ENCODE peak calls at places on chromosome 11, in eight cellular contexts. One of them, this sample, is unnamed.

GRCh38 chr11:74090701-74091100 is 80.1 kb downstream of the C2CD3 start:
- DNase-seq in GM19239: no peak
- DNase-seq in dermis blood vessel endothelial cell: peak; percentile 16
- DNase-seq in dermis microvascular lymphatic vessel endothelial cell: no peak
- DNase-seq in GM20000: no peak
- DNase-seq in iris pigment epithelial cell: peak; percentile 34
- DNase-seq in GM04503: no peak
- DNase-seq in heart left ventricle: no peak
- DNase-seq in this sample: no peak

GRCh38 chr11:94767292-94767690 is 865 bp upstream of the AMOTL1 start:
- DNase-seq in dermis blood vessel endothelial cell: no peak
- DNase-seq in GM20000: no peak
- DNase-seq in GM04503: no peak
- DNase-seq in dermis microvascular lymphatic vessel endothelial cell: no peak
- DNase-seq in heart left ventricle: no peak
- DNase-seq in iris pigment epithelial cell: no peak
- DNase-seq in GM19239: no peak
- DNase-seq in this sample: no peak

GRCh38 chr11:63834532-63835155 is 4.3 kb upstream of the MARK2 start:
- DNase-seq in heart left ventricle: no peak
- DNase-seq in GM20000: no peak
- DNase-seq in dermis blood vessel endothelial cell: no peak
- DNase-seq in GM19239: no peak
- DNase-seq in GM04503: no peak
- DNase-seq in iris pigment epithelial cell: no peak
- DNase-seq in dermis microvascular lymphatic vessel endothelial cell: no peak
- DNase-seq in this sample: no peak

GRCh38 chr11:95682552-95682951 is 107.0 kb downstream of the FAM76B start:
- DNase-seq in GM20000: no peak
- DNase-seq in GM04503: no peak
- DNase-seq in GM19239: no peak
- DNase-seq in dermis microvascular lymphatic vessel endothelial cell: peak; percentile 96
- DNase-seq in heart left ventricle: no peak
- DNase-seq in dermis blood vessel endothelial cell: peak; percentile 92
- DNase-seq in iris pigment epithelial cell: peak; percentile 56
- DNase-seq in this sample: peak; percentile 47

GRCh38 chr11:59207988-59208432 is 4.7 kb downstream of the MPEG1 start:
- DNase-seq in GM19239: no peak
- DNase-seq in heart left ventricle: no peak
- DNase-seq in dermis blood vessel endothelial cell: peak; percentile 73
- DNase-seq in GM20000: peak; percentile 51
- DNase-seq in dermis microvascular lymphatic vessel endothelial cell: peak; percentile 45
- DNase-seq in GM04503: no peak
- DNase-seq in iris pigment epithelial cell: peak; percentile 91
- DNase-seq in this sample: no peak

GRCh38 chr11:3836903-3837302 is 3.9 kb downstream of the RHOG start:
- DNase-seq in GM04503: no peak
- DNase-seq in dermis blood vessel endothelial cell: no peak
- DNase-seq in GM19239: no peak
- DNase-seq in heart left ventricle: peak; percentile 84
- DNase-seq in GM20000: peak; percentile 45
- DNase-seq in iris pigment epithelial cell: no peak
- DNase-seq in dermis microvascular lymphatic vessel endothelial cell: no peak
- DNase-seq in this sample: no peak

GRCh38 chr11:43784866-43785265 is 95.8 kb upstream of the ALKBH3 start:
- DNase-seq in heart left ventricle: no peak
- DNase-seq in iris pigment epithelial cell: peak; percentile 42
- DNase-seq in dermis blood vessel endothelial cell: no peak
- DNase-seq in dermis microvascular lymphatic vessel endothelial cell: no peak
- DNase-seq in GM04503: no peak
- DNase-seq in GM20000: no peak
- DNase-seq in GM19239: no peak
- DNase-seq in this sample: no peak

GRCh38 chr11:69588270-69588669 is 52.7 kb upstream of the CCND1 start:
- DNase-seq in dermis blood vessel endothelial cell: peak; percentile 81
- DNase-seq in GM20000: no peak
- DNase-seq in iris pigment epithelial cell: peak; percentile 90
- DNase-seq in dermis microvascular lymphatic vessel endothelial cell: peak; percentile 68
- DNase-seq in heart left ventricle: no peak
- DNase-seq in GM19239: no peak
- DNase-seq in GM04503: peak; percentile 80
- DNase-seq in this sample: no peak

GRCh38 chr11:113274708-113275582 is 39.4 kb upstream of the TTC12 start:
- DNase-seq in GM04503: no peak
- DNase-seq in dermis blood vessel endothelial cell: no peak
- DNase-seq in iris pigment epithelial cell: peak; percentile 17
- DNase-seq in heart left ventricle: no peak
- DNase-seq in dermis microvascular lymphatic vessel endothelial cell: no peak
- DNase-seq in GM20000: no peak
- DNase-seq in GM19239: no peak
- DNase-seq in this sample: no peak

GRCh38 chr11:4092031-4092430 is 2.6 kb upstream of the RRM1 start:
- DNase-seq in dermis blood vessel endothelial cell: no peak
- DNase-seq in dermis microvascular lymphatic vessel endothelial cell: no peak
- DNase-seq in iris pigment epithelial cell: no peak
- DNase-seq in GM20000: no peak
- DNase-seq in GM19239: no peak
- DNase-seq in GM04503: no peak
- DNase-seq in heart left ventricle: no peak
- DNase-seq in this sample: no peak

GRCh38 chr11:47204633-47204989 is 10.2 kb upstream of the DDB2 start:
- DNase-seq in heart left ventricle: no peak
- DNase-seq in dermis microvascular lymphatic vessel endothelial cell: no peak
- DNase-seq in GM04503: peak; percentile 44
- DNase-seq in GM20000: no peak
- DNase-seq in iris pigment epithelial cell: peak; percentile 50
- DNase-seq in dermis blood vessel endothelial cell: no peak
- DNase-seq in GM19239: no peak
- DNase-seq in this sample: no peak

GRCh38 chr11:132126973-132127900 is 756.8 kb downstream of the NTM start:
- DNase-seq in dermis microvascular lymphatic vessel endothelial cell: peak; percentile 14
- DNase-seq in GM04503: peak; percentile 66
- DNase-seq in GM20000: peak; percentile 44
- DNase-seq in dermis blood vessel endothelial cell: peak; percentile 79
- DNase-seq in iris pigment epithelial cell: peak; percentile 87
- DNase-seq in GM19239: peak; percentile 15
- DNase-seq in heart left ventricle: no peak
- DNase-seq in this sample: peak; percentile 33

GRCh38 chr11:8263769-8264410 is at the start of gene LMO1:
- DNase-seq in GM19239: peak; percentile 97
- DNase-seq in heart left ventricle: peak; percentile 87
- DNase-seq in dermis microvascular lymphatic vessel endothelial cell: peak; percentile 46
- DNase-seq in GM20000: peak; percentile 94
- DNase-seq in dermis blood vessel endothelial cell: peak; percentile 87
- DNase-seq in GM04503: no peak
- DNase-seq in iris pigment epithelial cell: peak; percentile 73
- DNase-seq in this sample: peak; percentile 26

GRCh38 chr11:69950120-69950519 is 128.0 kb upstream of the ANO1 start:
- DNase-seq in GM19239: no peak
- DNase-seq in GM04503: no peak
- DNase-seq in GM20000: peak; percentile 44
- DNase-seq in iris pigment epithelial cell: peak; percentile 13
- DNase-seq in dermis microvascular lymphatic vessel endothelial cell: no peak
- DNase-seq in dermis blood vessel endothelial cell: peak; percentile 38
- DNase-seq in heart left ventricle: no peak
- DNase-seq in this sample: no peak

GRCh38 chr11:4672470-4672869 is 25.2 kb downstream of the OR51E2 start:
- DNase-seq in GM04503: no peak
- DNase-seq in dermis blood vessel endothelial cell: no peak
- DNase-seq in GM19239: no peak
- DNase-seq in heart left ventricle: no peak
- DNase-seq in GM20000: no peak
- DNase-seq in dermis microvascular lymphatic vessel endothelial cell: no peak
- DNase-seq in iris pigment epithelial cell: peak; percentile 51
- DNase-seq in this sample: no peak

GRCh38 chr11:9269492-9270030 is 4.4 kb upstream of the DENND5A start:
- DNase-seq in heart left ventricle: no peak
- DNase-seq in iris pigment epithelial cell: no peak
- DNase-seq in dermis blood vessel endothelial cell: no peak
- DNase-seq in GM20000: no peak
- DNase-seq in dermis microvascular lymphatic vessel endothelial cell: no peak
- DNase-seq in GM04503: no peak
- DNase-seq in GM19239: no peak
- DNase-seq in this sample: no peak

GRCh38 chr11:9260182-9261146 is 4.7 kb downstream of the DENND5A start:
- DNase-seq in dermis microvascular lymphatic vessel endothelial cell: no peak
- DNase-seq in GM04503: no peak
- DNase-seq in heart left ventricle: no peak
- DNase-seq in iris pigment epithelial cell: no peak
- DNase-seq in dermis blood vessel endothelial cell: peak; percentile 36
- DNase-seq in GM19239: no peak
- DNase-seq in GM20000: no peak
- DNase-seq in this sample: no peak

GRCh38 chr11:67230406-67230805 is 35.9 kb upstream of the GRK2 start:
- DNase-seq in dermis blood vessel endothelial cell: no peak
- DNase-seq in heart left ventricle: no peak
- DNase-seq in GM19239: no peak
- DNase-seq in GM20000: no peak
- DNase-seq in dermis microvascular lymphatic vessel endothelial cell: no peak
- DNase-seq in GM04503: no peak
- DNase-seq in iris pigment epithelial cell: no peak
- DNase-seq in this sample: no peak

GRCh38 chr11:127275771-127276170 is 275.2 kb upstream of the KIRREL3 start:
- DNase-seq in heart left ventricle: no peak
- DNase-seq in dermis blood vessel endothelial cell: no peak
- DNase-seq in dermis microvascular lymphatic vessel endothelial cell: no peak
- DNase-seq in GM04503: no peak
- DNase-seq in GM20000: no peak
- DNase-seq in iris pigment epithelial cell: no peak
- DNase-seq in GM19239: no peak
- DNase-seq in this sample: no peak

GRCh38 chr11:73950869-73951710 is at the start of gene DNAJB13:
- DNase-seq in GM20000: peak; percentile 86
- DNase-seq in dermis microvascular lymphatic vessel endothelial cell: no peak
- DNase-seq in GM04503: no peak
- DNase-seq in dermis blood vessel endothelial cell: peak; percentile 62
- DNase-seq in heart left ventricle: no peak
- DNase-seq in GM19239: peak; percentile 85
- DNase-seq in iris pigment epithelial cell: peak; percentile 59
- DNase-seq in this sample: no peak

GRCh38 chr11:91871791-91872190 is 352.8 kb upstream of the FAT3 start:
- DNase-seq in GM04503: no peak
- DNase-seq in heart left ventricle: no peak
- DNase-seq in dermis microvascular lymphatic vessel endothelial cell: no peak
- DNase-seq in GM19239: no peak
- DNase-seq in iris pigment epithelial cell: no peak
- DNase-seq in dermis blood vessel endothelial cell: peak; percentile 72
- DNase-seq in GM20000: no peak
- DNase-seq in this sample: no peak

GRCh38 chr11:14075118-14075601 is 112.6 kb downstream of the SPON1 start:
- DNase-seq in GM04503: no peak
- DNase-seq in dermis microvascular lymphatic vessel endothelial cell: no peak
- DNase-seq in GM19239: no peak
- DNase-seq in dermis blood vessel endothelial cell: no peak
- DNase-seq in GM20000: no peak
- DNase-seq in heart left ventricle: no peak
- DNase-seq in iris pigment epithelial cell: peak; percentile 9
- DNase-seq in this sample: no peak

This sample was measured in pulmonary artery endothelial cell.